ENCODE peak calls at places on chromosomes 13 and 19, in eight cellular contexts. P is iris pigment epithelial cell; D is T-cell; H is smooth muscle cell of the brain vasculature; S is activated CD4-positive, alpha-beta T cell treated with anti-CD3 and anti-CD28 coated beads, Interleukin-2, amount 50 U/mL, for 1 hour; U is osteoblast; X is neuronal stem cell; E is ovary. C is an unnamed sample.
A peak's percentile ranks its signal among the peaks of the same experiment; 100 is the strongest.

GRCh38 chr13:100734194-100734720 is 59.7 kb upstream of the TMTC4 start:
- DNase-seq in D (no peak), U (no peak), X (no peak), H (no peak), E (no peak), S (no peak), P (no peak), C (no peak)

GRCh38 chr19:11204943-11205349 is 7.6 kb upstream of the KANK2 start:
- DNase-seq in E (peak; percentile 81), P (no peak), D (no peak), S (no peak), X (no peak), H (no peak), U (peak; percentile 84), C (no peak)

GRCh38 chr19:11821474-11821873 is 7.4 kb downstream of the ZNF440 start:
- DNase-seq in H (no peak), X (no peak), S (no peak), P (peak; percentile 29), U (peak; percentile 43), E (no peak), D (no peak), C (no peak)

GRCh38 chr19:16901491-16902175 is 12.8 kb downstream of the F2RL3 start:
- DNase-seq in D (no peak), S (no peak), U (peak; percentile 62), P (no peak), E (no peak), H (no peak), X (no peak), C (peak; percentile 54)

GRCh38 chr19:42363614-42364346 is 26.3 kb downstream of the CNFN start:
- DNase-seq in U (peak; percentile 69), D (no peak), E (no peak), H (no peak), P (no peak), S (no peak), X (no peak), C (no peak)

GRCh38 chr19:12318782-12319413 is 14.5 kb downstream of the ZNF563 start:
- DNase-seq in D (no peak), X (no peak), U (no peak), P (no peak), E (no peak), S (no peak), H (no peak), C (no peak)

GRCh38 chr13:54373211-54373610 is 1344.6 kb downstream of the OLFM4 start:
- DNase-seq in D (no peak), S (no peak), E (no peak), H (no peak), X (no peak), U (no peak), P (no peak), C (no peak)

GRCh38 chr19:33063356-33064116 is 1.2 kb downstream of the RHPN2 start:
- DNase-seq in S (no peak), D (no peak), X (peak; percentile 12), U (peak; percentile 79), H (no peak), E (no peak), P (peak; percentile 28), C (no peak)

GRCh38 chr13:19961484-19961883 is 3.0 kb downstream of the ZMYM2 start:
- DNase-seq in S (no peak), H (no peak), U (peak; percentile 9), D (no peak), X (no peak), E (no peak), P (no peak), C (no peak)

GRCh38 chr13:98992355-98992754 is 14.5 kb upstream of the DOCK9 start:
- DNase-seq in X (no peak), H (no peak), U (no peak), E (no peak), D (no peak), S (no peak), P (no peak), C (no peak)

C was measured in SK-N-DZ.